ENCODE peak calls at places on chromosomes 5 and 9, in four cellular contexts. J is heart left ventricle, N is A549, Q is GM12878. W is an unnamed sample.

GRCh38 chr9:75950983-75951382 is 60.5 kb downstream of the PCSK5 start:
- DNase-seq in J (no peak), N (peak), Q (no peak), W (no peak)

GRCh38 chr9:98575379-98576346 is 133.1 kb downstream of the GABBR2 start:
- DNase-seq in J (no peak), N (peak), Q (peak), W (peak)

GRCh38 chr9:116087751-116088194 is 65.8 kb upstream of the PAPPA start:
- DNase-seq in J (no peak), N (peak), Q (no peak), W (peak)

GRCh38 chr5:102531506-102531905 is 32.7 kb upstream of the SLCO6A1 start:
- DNase-seq in J (no peak), N (no peak), Q (no peak), W (no peak)

GRCh38 chr5:141475625-141476131 is at the start of gene PCDHGC3:
- DNase-seq in J (peak), N (peak), Q (peak), W (peak)

GRCh38 chr9:127612993-127613954 is 1.2 kb downstream of the STXBP1 start:
- DNase-seq in J (peak), N (peak), Q (no peak), W (peak)

GRCh38 chr5:154663424-154663823 is 91.8 kb upstream of the LARP1 start:
- DNase-seq in J (no peak), N (no peak), Q (no peak), W (no peak)

GRCh38 chr9:89684912-89685636 is 80.3 kb downstream of the GADD45G start:
- DNase-seq in J (no peak), N (no peak), Q (no peak), W (no peak)

GRCh38 chr9:87683751-87684626 is 41.9 kb upstream of the CTSL start:
- DNase-seq in J (no peak), N (no peak), Q (no peak), W (no peak)

GRCh38 chr5:146751054-146751453 is 127.5 kb downstream of the PPP2R2B start:
- DNase-seq in J (no peak), N (peak), Q (no peak), W (no peak)

GRCh38 chr9:28956111-28956880 is 1383.0 kb upstream of the C9orf72 start:
- DNase-seq in J (no peak), N (peak), Q (no peak), W (no peak)

GRCh38 chr5:168578006-168578405 is 1.2 kb downstream of the PANK3 start:
- DNase-seq in J (no peak), N (no peak), Q (no peak), W (no peak)

GRCh38 chr9:15403155-15403554 is 19.5 kb upstream of the SNAPC3 start:
- DNase-seq in J (no peak), N (peak), Q (no peak), W (peak)

GRCh38 chr9:16179566-16179965 is 626.7 kb downstream of the CCDC171 start:
- DNase-seq in J (no peak), N (no peak), Q (no peak), W (no peak)

GRCh38 chr9:96350866-96351265 is 32.6 kb downstream of the SLC35D2 start:
- DNase-seq in J (no peak), N (no peak), Q (no peak), W (no peak)

GRCh38 chr5:149921597-149921996 is 23.0 kb downstream of the PDE6A start:
- DNase-seq in J (no peak), N (no peak), Q (no peak), W (no peak)

GRCh38 chr5:80204808-80205614 is 50.8 kb downstream of the SERINC5 start:
- DNase-seq in J (peak), N (no peak), Q (no peak), W (no peak)

GRCh38 chr9:90921969-90922368 is 120.3 kb downstream of the SYK start:
- DNase-seq in J (no peak), N (no peak), Q (no peak), W (no peak)

GRCh38 chr9:99266136-99267023 is 44.3 kb downstream of the SEC61B start:
- DNase-seq in J (peak), N (peak), Q (peak), W (peak)

GRCh38 chr9:130765135-130766030 is 69.7 kb upstream of the ABL1 start:
- DNase-seq in J (no peak), N (no peak), Q (peak), W (no peak)

GRCh38 chr9:8784813-8785212 is 985.2 kb upstream of the DMAC1 start:
- DNase-seq in J (no peak), N (no peak), Q (no peak), W (no peak)

GRCh38 chr5:122755740-122756139 is 19.1 kb upstream of the SNX2 start:
- DNase-seq in J (no peak), N (no peak), Q (no peak), W (no peak)

GRCh38 chr5:159878988-159879471 is 37.3 kb upstream of the ADRA1B start:
- DNase-seq in J (peak), N (peak), Q (no peak), W (peak)

GRCh38 chr5:31809037-31809910 is 170.3 kb downstream of the PDZD2 start:
- DNase-seq in J (peak), N (peak), Q (no peak), W (peak)

GRCh38 chr9:120733190-120733589 is 18.9 kb upstream of the MEGF9 start:
- DNase-seq in J (peak), N (no peak), Q (no peak), W (no peak)

GRCh38 chr9:22241024-22241423 is 205.6 kb upstream of the DMRTA1 start:
- DNase-seq in J (no peak), N (no peak), Q (no peak), W (no peak)

DNA sequence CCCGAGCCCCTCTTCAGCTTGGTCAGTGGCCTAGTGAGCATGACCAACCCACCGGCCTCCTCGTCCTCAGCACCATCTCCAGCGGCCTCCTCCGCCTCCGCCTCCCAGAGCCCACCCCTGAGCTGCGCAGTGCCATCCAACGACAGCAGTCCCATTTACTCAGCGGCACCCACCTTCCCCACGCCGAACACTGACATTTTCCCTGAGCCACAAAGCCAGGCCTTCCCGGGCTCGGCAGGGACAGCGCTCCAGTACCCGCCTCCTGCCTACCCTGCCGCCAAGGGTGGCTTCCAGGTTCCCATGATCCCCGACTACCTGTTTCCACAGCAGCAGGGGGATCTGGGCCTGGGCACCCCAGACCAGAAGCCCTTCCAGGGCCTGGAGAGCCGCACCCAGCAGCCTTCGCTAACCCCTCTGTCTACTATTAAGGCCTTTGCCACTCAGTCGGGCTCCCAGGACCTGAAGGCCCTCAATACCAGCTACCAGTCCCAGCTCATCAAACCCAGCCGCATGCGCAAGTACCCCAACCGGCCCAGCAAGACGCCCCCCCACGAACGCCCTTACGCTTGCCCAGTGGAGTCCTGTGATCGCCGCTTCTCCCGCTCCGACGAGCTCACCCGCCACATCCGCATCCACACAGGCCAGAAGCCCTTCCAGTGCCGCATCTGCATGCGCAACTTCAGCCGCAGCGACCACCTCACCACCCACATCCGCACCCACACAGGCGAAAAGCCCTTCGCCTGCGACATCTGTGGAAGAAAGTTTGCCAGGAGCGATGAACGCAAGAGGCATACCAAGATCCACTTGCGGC is 1.8 kb downstream of the EGR1 start:
- DNase-seq in J (no peak), N (peak), Q (no peak), W (no peak)
- TF ChIP-seq POLR2A in J (no peak), N (no peak), Q (peak), W (no peak)

DNA sequence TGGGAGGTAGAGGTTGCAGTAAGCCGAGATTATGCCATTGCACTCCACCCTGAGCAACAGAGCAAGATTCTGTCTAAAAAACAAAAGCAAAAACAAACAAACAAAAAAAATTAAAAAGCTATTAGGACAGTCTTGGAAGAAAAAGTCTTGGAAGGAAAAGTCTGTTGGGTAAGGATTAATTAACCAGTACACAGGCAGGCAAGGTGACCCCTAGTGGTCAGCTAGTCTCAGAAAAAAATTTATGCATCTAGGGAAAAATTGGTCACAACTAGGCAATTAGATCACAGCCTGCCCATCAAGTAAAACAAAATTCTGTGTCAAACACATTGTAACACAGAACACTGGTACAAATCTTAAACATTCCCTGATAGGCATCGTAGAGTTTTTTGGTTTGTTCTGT is 6.7 kb upstream of the ANKRD18B start:
- DNase-seq in J (no peak), N (peak), Q (no peak), W (no peak)
- TF ChIP-seq POLR2A in J (no peak), N (no peak), Q (no peak), W (no peak)

GRCh38 chr5:176388341-176389113 is at the start of the genes HIGD2A and NOP16:
- DNase-seq in J (peak), N (peak), Q (peak), W (peak)
- TF ChIP-seq POLR2A in J (peak), N (peak), Q (peak), W (peak)

GRCh38 chr5:179150011-179150410 is 89.8 kb downstream of the ZNF354C start:
- DNase-seq in J (no peak), N (no peak), Q (no peak), W (no peak)
- TF ChIP-seq POLR2A in J (no peak), N (no peak), Q (no peak), W (no peak)

GRCh38 chr9:79352322-79352721 is 219.4 kb upstream of the TLE4 start:
- DNase-seq in J (no peak), N (no peak), Q (no peak), W (no peak)

GRCh38 chr9:79341561-79341960 is 230.2 kb upstream of the TLE4 start:
- DNase-seq in J (no peak), N (no peak), Q (no peak), W (no peak)

DNA sequence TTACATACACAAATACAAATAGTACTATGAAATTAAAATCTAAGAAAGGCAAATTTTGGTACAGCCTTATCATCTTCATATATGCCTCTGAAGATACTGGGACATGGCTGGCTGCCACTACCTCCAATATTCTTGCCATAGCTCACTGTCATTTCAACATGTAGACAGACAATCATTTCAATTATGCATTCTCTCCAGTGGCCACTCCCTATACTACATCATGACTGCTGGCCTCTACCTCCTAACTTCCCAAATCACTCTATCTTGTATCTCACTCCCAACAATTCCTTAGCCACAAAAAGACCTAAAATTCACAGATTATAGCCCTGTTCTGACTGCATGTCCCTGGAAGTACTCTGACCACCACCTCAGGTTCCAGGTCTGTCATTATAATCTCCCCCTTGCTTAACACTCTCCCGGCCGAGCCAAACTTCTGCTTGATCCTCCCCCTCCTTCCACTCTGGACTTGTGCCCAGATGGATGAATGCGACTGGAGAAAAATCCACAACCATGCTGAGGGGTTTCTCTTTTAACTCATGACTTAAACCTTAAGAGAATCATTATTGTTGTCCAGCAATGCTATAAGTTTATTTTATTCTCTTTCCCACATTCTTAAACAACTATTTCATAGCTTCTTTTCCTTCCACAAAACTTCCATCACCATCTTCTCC is 225.3 kb upstream of the TLE4 start:
- DNase-seq in J (no peak), N (peak), Q (no peak), W (no peak)
- TF ChIP-seq POLR2A in J (no peak), N (no peak), Q (no peak), W (no peak)

GRCh38 chr5:9927106-9927505 is 297.0 kb upstream of the TAS2R1 start:
- DNase-seq in J (no peak), N (no peak), Q (no peak), W (no peak)

GRCh38 chr5:9922719-9923118 is 292.6 kb upstream of the TAS2R1 start:
- DNase-seq in J (no peak), N (peak), Q (no peak), W (no peak)

GRCh38 chr5:9928266-9928750 is 298.2 kb upstream of the TAS2R1 start:
- DNase-seq in J (no peak), N (no peak), Q (no peak), W (no peak)

GRCh38 chr5:9927521-9927997 is 297.4 kb upstream of the TAS2R1 start:
- DNase-seq in J (no peak), N (no peak), Q (no peak), W (no peak)

DNA sequence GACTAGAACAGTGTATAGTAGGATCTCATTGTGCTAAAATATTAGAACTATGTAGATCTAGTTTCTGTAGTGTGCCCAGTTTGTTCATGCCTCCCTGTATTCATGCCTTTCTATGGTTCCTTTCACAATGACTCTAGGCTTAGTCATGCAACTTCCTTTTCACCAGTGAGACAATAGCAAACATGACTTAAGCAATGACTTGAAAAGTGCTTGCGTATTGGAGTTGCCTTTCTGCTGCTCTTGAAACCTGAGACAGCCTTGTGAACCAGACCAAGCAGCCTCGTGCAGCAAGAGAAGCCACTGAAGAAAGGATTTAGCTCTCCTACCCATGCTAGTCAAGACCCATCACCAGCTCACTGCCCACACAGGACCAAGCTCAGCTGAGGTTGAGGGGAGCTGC is 294.5 kb upstream of the TAS2R1 start:
- DNase-seq in J (no peak), N (peak), Q (peak), W (peak)
- TF ChIP-seq POLR2A in J (no peak), N (no peak), Q (no peak), W (no peak)

GRCh38 chr9:124279531-124280175 is 21.9 kb downstream of the NEK6 start:
- DNase-seq in J (no peak), N (no peak), Q (no peak), W (no peak)

GRCh38 chr9:124278054-124278540 is 20.3 kb downstream of the NEK6 start:
- DNase-seq in J (no peak), N (peak), Q (no peak), W (no peak)

GRCh38 chr9:124282442-124283231 is 24.9 kb downstream of the NEK6 start:
- DNase-seq in J (peak), N (no peak), Q (no peak), W (no peak)

GRCh38 chr9:124281934-124282351 is 24.2 kb downstream of the NEK6 start:
- DNase-seq in J (no peak), N (no peak), Q (no peak), W (no peak)

GRCh38 chr9:124280176-124280691 is 22.5 kb downstream of the NEK6 start:
- DNase-seq in J (peak), N (no peak), Q (no peak), W (no peak)
- TF ChIP-seq POLR2A in J (no peak), N (no peak), Q (no peak), W (no peak)

DNA sequence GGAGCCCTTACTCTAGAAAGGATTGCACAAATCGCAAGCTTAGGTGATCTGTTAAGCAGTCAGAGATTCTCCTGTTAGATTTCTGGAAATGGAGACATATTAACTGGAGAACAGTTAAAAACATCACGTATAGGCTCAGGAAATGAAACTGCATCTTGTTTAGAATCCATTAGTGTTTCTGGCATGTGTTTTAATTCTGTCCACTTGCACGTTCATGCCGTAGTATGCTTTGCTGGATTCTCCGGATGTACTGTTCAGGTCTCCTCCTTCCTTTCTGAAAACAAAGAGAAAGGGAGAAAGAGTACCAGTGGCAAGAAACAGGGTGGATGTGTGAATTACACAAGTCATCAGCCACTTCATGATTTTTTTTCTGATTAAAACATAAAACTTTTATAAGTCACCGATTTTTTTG is 2.5 kb upstream of the RGMB start:
- DNase-seq in J (no peak), N (peak), Q (no peak), W (no peak)
- TF ChIP-seq POLR2A in J (no peak), N (no peak), Q (no peak), W (no peak)